ENCODE peak calls at places on chromosomes 2 and 18, in four cellular contexts. N is K562, K is GM12878, M is GM12891. W is an unnamed sample.

GRCh38 chr2:217933326-217933993 is 69.3 kb downstream of the TNS1 start:
- DNase-seq in N (no peak), K (no peak), M (no peak), W (no peak)

GRCh38 chr2:215301994-215302393 is 9.9 kb upstream of the ATIC start:
- DNase-seq in N (no peak), K (no peak), M (no peak), W (no peak)

GRCh38 chr2:54350422-54350821 is 94.4 kb upstream of the TSPYL6 start:
- DNase-seq in N (no peak), K (no peak), M (no peak), W (no peak)

GRCh38 chr2:96143848-96144480 is 1.3 kb downstream of the DUSP2 start:
- DNase-seq in N (no peak), K (no peak), M (no peak), W (peak)

GRCh38 chr2:112591413-112591812 is 7.0 kb downstream of the CHCHD5 start:
- DNase-seq in N (no peak), K (no peak), M (no peak), W (no peak)

GRCh38 chr2:36539631-36540030 is 58.3 kb downstream of the FEZ2 start:
- DNase-seq in N (no peak), K (no peak), M (no peak), W (no peak)

GRCh38 chr18:1760901-1761300 is 810.4 kb downstream of the METTL4 start:
- DNase-seq in N (no peak), K (no peak), M (no peak), W (no peak)

GRCh38 chr2:97712693-97713295 is 582 bp upstream of the ZAP70 start:
- DNase-seq in N (no peak), K (no peak), M (no peak), W (no peak)

GRCh38 chr2:9770308-9771100 is 72.8 kb upstream of the TAF1B start:
- DNase-seq in N (peak), K (no peak), M (peak), W (peak)

GRCh38 chr18:24039666-24040065 is 25.1 kb downstream of the TTC39C start:
- DNase-seq in N (no peak), K (no peak), M (no peak), W (peak)

GRCh38 chr2:121075641-121076500 is 209.1 kb downstream of the TFCP2L1 start:
- DNase-seq in N (peak), K (no peak), M (no peak), W (no peak)

GRCh38 chr2:152334701-152335015 is 316 bp upstream of the FMNL2 start:
- DNase-seq in N (no peak), K (no peak), M (no peak), W (no peak)

GRCh38 chr18:24273596-24273995 is 124.0 kb downstream of the OSBPL1A start:
- DNase-seq in N (no peak), K (no peak), M (no peak), W (no peak)

GRCh38 chr2:143255899-143256298 is 126.7 kb downstream of the ARHGAP15 start:
- DNase-seq in N (no peak), K (no peak), M (no peak), W (no peak)

GRCh38 chr2:1823187-1824169 is 79.2 kb upstream of the PXDN start:
- DNase-seq in N (no peak), K (no peak), M (no peak), W (no peak)

GRCh38 chr2:128777091-128778045 is 458.7 kb upstream of the HS6ST1 start:
- DNase-seq in N (no peak), K (no peak), M (no peak), W (no peak)

GRCh38 chr2:210617732-210618330 is 61.4 kb downstream of the CPS1 start:
- DNase-seq in N (peak), K (no peak), M (no peak), W (peak)

GRCh38 chr2:181289698-181290097 is 167.5 kb upstream of the ITGA4 start:
- DNase-seq in N (no peak), K (no peak), M (no peak), W (no peak)

GRCh38 chr2:54176577-54176976 is 61.2 kb downstream of the ACYP2 start:
- DNase-seq in N (no peak), K (no peak), M (no peak), W (no peak)

GRCh38 chr2:85589982-85590791 is 5.4 kb upstream of the RNF181 start:
- DNase-seq in N (no peak), K (no peak), M (no peak), W (no peak)

GRCh38 chr2:85760371-85760770 is 6.6 kb downstream of the ATOH8 start:
- DNase-seq in N (no peak), K (no peak), M (no peak), W (no peak)

DNA sequence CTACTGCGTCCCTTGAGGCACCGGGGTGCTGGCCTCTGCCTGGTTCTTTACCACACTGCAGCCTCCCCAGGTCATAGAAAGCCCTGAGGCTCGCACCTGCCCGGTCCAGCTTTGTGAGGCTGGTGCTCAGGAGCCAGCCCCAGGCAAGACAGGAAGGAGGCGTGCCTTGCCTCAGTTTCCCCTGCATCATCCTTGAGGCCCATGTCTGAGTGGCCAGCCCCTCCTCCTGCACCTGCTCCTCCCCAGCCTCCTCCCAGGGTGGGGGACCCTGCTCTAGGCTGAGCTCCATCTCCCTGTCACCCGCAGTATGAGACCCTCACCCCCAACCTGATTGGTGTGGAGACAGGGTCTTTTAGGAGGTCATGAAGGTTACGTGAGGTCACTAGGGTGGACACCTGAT is 147.7 kb downstream of the ZNF516 start:
- DNase-seq in N (no peak), K (no peak), M (no peak), W (no peak)
- TF ChIP-seq SPI1 in N (no peak), K (no peak), M (no peak), W (no peak)

GRCh38 chr2:197633109-197633657 is 42.2 kb downstream of the RFTN2 start:
- DNase-seq in N (no peak), K (peak), M (no peak), W (no peak)

GRCh38 chr2:197626965-197627629 is 48.3 kb downstream of the RFTN2 start:
- DNase-seq in N (no peak), K (no peak), M (no peak), W (peak)

DNA sequence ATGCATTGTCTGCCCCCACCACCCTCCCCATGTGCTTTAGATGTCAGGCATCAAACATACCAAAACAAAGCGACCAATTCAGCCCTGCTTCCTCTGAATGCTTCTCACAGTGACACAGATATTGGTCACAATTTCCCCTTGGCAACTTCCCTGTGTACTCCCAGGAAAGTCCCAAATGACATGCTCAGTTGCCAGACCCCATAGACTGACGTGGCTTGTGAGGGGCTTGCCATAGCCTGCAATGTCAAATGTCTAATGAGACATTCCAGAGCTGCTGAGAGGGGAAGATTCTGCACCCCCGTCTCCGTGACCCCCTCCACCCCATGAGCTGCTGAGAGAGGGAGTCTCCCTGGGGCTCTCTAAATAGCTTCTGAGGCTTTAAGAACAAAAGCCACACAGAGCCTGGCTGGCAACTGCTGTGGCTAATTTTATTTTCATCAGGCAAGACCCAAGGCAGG is 47.3 kb downstream of the RFTN2 start:
- DNase-seq in N (no peak), K (peak), M (no peak), W (no peak)
- TF ChIP-seq SPI1 in N (no peak), K (no peak), M (no peak), W (no peak)

GRCh38 chr2:2850218-2850850 is 519.3 kb upstream of the MYT1L start:
- DNase-seq in N (no peak), K (no peak), M (no peak), W (no peak)

GRCh38 chr2:2850891-2851290 is 519.8 kb upstream of the MYT1L start:
- DNase-seq in N (no peak), K (no peak), M (no peak), W (no peak)

GRCh38 chr2:2851316-2851715 is 520.2 kb upstream of the MYT1L start:
- DNase-seq in N (no peak), K (no peak), M (no peak), W (no peak)

GRCh38 chr2:2849464-2850217 is 518.6 kb upstream of the MYT1L start:
- DNase-seq in N (no peak), K (no peak), M (no peak), W (no peak)

DNA sequence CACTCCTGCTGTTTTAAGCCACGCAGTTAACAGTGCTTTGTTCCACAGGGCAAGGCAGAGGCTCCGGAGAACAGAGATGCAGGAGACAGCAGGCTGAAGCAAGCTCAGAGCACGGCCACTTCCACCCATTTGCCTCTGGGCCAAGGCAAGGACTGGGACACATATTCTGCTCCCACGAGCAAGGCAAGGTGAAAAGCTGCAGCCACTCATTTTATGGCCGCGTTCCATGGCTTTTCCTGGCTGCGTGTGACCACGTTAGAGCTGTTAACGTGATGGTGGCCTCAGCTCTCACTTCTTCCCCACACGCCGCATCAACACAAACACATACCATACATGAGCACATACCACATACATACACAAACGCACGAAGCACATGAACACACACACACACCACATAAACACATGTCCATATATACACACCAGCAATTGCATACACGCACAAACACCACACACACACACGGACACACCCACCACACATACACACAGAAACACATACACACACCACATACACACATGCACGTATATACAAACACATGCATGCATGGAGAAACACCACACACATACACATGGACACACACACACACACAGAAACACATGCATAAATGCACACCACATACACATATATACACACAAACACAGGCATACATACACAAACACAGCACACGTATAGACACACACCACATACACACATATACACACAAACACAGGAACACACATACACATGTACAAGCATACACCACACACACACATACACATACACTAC is 521.1 kb upstream of the MYT1L start:
- DNase-seq in N (no peak), K (no peak), M (no peak), W (no peak)
- TF ChIP-seq SPI1 in N (no peak), K (no peak), M (no peak), W (no peak)

DNA sequence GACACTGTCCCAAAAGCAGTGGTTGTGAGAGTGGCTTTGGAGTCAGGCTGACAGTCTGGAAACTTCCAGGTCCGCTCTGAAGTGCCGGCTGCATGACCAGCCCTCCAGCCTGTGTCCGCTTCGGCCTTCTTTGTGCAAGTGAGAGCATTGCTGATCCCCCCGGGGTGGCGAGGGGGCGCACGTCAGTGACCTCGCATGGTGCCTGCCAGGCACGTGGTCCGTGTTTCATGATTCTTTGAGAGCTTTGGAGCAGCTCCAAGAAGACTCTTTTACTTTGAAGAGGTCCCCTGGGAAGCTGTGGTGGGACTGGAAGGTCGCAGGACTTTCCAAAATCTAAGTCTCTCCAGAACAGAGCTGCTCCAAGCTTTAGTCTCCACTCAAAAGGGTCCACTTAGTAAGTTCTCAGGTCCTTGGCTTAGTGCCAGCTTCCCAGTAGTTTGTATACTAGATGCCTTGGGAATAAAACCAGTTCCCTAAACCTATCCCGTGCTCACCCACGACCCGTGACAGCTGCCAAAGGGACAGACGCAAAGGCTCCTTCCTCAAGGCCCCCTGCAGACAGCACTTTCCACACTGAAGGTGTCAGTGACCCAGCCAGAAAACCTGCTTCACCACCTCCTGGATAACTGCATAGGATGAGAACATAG is 68.8 kb downstream of the ADI1 start:
- DNase-seq in N (no peak), K (no peak), M (no peak), W (no peak)
- TF ChIP-seq SPI1 in N (no peak), K (no peak), M (no peak), W (no peak)

GRCh38 chr2:62293490-62294212 is 97.7 kb downstream of the B3GNT2 start:
- DNase-seq in N (no peak), K (no peak), M (no peak), W (no peak)
- TF ChIP-seq SPI1 in N (no peak), K (no peak), M (no peak), W (no peak)

DNA sequence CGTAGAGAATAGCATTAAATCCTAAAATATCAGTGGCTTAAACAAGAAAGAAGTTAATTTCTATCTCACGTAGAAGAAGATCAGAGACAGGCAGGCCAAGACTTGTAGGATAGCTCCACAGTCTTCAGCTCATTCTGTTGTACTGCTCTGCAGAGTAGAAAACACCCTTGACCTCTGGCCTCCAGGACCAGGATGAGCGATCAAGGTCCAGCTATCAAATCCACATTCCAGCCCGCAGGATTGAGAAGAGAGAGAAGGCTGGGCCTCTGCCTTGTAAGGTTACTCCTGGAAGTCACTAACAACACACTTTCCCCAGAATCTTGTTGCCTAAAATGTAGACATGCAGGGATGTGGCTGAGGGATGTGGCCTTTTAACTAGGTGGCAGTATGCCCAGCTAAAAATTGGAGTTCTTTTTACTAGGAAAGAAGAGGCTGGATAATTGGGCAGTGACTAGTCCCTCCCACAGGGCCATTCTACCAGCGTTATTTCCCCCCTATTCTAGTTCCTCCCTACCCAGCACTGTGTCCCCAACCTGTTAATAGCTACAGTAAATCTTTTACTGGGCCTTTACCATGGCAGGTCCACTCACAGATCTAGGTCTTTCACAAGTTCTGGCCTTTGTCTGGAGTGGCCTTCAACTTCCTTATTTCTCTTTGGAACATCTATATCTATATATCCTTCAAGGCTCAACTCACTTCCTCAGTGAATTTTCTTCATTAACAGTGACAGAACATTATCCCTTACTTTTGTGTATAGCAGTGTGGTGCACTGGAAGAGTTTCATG is 165.0 kb downstream of the DIS3L2 start:
- DNase-seq in N (no peak), K (no peak), M (no peak), W (peak)
- TF ChIP-seq SPI1 in N (no peak), K (no peak), M (no peak), W (peak)

GRCh38 chr2:37720533-37721218 is 49.2 kb upstream of the CDC42EP3 start:
- DNase-seq in N (no peak), K (no peak), M (no peak), W (no peak)
- TF ChIP-seq SPI1 in N (no peak), K (no peak), M (no peak), W (no peak)

GRCh38 chr2:170455617-170456426 is 259.3 kb upstream of the SP5 start:
- DNase-seq in N (no peak), K (no peak), M (no peak), W (no peak)
- TF ChIP-seq SPI1 in N (no peak), K (no peak), M (no peak), W (no peak)

DNA sequence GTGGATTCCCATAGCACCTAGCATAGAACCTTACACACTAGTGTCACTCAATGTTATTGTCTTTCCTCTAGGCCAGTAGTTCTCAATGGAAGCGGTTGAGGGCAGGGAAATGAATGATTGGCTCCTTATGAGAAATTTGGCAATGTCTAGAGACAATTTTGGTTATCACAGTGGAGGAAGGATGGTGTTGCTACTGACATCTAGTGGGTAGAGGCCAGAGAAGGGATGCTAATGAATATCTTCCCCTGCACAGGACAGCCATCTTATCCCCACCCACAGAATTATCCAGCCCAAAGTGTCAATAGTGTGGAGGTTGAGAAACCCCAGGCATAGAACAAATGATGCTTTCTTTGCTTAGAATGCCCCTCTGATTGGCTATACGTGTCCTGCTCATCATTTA is 15.8 kb downstream of the C18orf63 start:
- DNase-seq in N (no peak), K (no peak), M (no peak), W (peak)
- TF ChIP-seq SPI1 in N (no peak), K (no peak), M (no peak), W (no peak)

GRCh38 chr2:141946016-141946415 is 184.8 kb downstream of the LRP1B start:
- DNase-seq in N (no peak), K (no peak), M (no peak), W (no peak)
- TF ChIP-seq SPI1 in N (no peak), K (no peak), M (no peak), W (no peak)

W was measured in HL-60.